ENCODE peak calls at places on chromosomes 7 and 10, in ten cellular contexts. One of them, this sample, is unnamed.

GRCh38 chr7:85154282-85154937 is 32.4 kb downstream of the SEMA3D start:
- DNase-seq in Right ventricle myocardium inferior: no peak
- DNase-seq in germinal center: no peak
- DNase-seq in epithelial cell of proximal tubule: no peak
- DNase-seq in T-cell: no peak
- DNase-seq in right lobe of liver: no peak
- DNase-seq in sigmoid colon: no peak
- DNase-seq in left kidney: peak
- DNase-seq in fibroblast of lung: no peak
- DNase-seq in T-helper 9 cell: no peak
- DNase-seq in this sample: no peak

GRCh38 chr7:151608031-151608551 is 88.4 kb upstream of the RHEB start:
- DNase-seq in Right ventricle myocardium inferior: no peak
- DNase-seq in germinal center: no peak
- DNase-seq in epithelial cell of proximal tubule: no peak
- DNase-seq in T-cell: no peak
- DNase-seq in right lobe of liver: no peak
- DNase-seq in sigmoid colon: no peak
- DNase-seq in left kidney: peak
- DNase-seq in fibroblast of lung: no peak
- DNase-seq in T-helper 9 cell: no peak
- DNase-seq in this sample: no peak

GRCh38 chr10:120422459-120422858 is 34.6 kb upstream of the PLPP4 start:
- DNase-seq in Right ventricle myocardium inferior: no peak
- DNase-seq in germinal center: no peak
- DNase-seq in epithelial cell of proximal tubule: no peak
- DNase-seq in T-cell: no peak
- DNase-seq in right lobe of liver: no peak
- DNase-seq in sigmoid colon: no peak
- DNase-seq in left kidney: no peak
- DNase-seq in fibroblast of lung: no peak
- DNase-seq in T-helper 9 cell: no peak
- DNase-seq in this sample: no peak

GRCh38 chr10:154348-154747 is 19.1 kb downstream of the ZMYND11 start:
- DNase-seq in Right ventricle myocardium inferior: no peak
- DNase-seq in germinal center: no peak
- DNase-seq in epithelial cell of proximal tubule: no peak
- DNase-seq in T-cell: no peak
- DNase-seq in right lobe of liver: no peak
- DNase-seq in sigmoid colon: no peak
- DNase-seq in left kidney: no peak
- DNase-seq in fibroblast of lung: peak
- DNase-seq in T-helper 9 cell: no peak
- DNase-seq in this sample: no peak

GRCh38 chr7:50970092-50970491 is 187.4 kb upstream of the GRB10 start:
- DNase-seq in Right ventricle myocardium inferior: no peak
- DNase-seq in germinal center: no peak
- DNase-seq in epithelial cell of proximal tubule: no peak
- DNase-seq in T-cell: no peak
- DNase-seq in right lobe of liver: no peak
- DNase-seq in sigmoid colon: no peak
- DNase-seq in left kidney: peak
- DNase-seq in fibroblast of lung: no peak
- DNase-seq in T-helper 9 cell: no peak
- DNase-seq in this sample: no peak

GRCh38 chr10:6929157-6929830 is 349.2 kb upstream of the PRKCQ start:
- DNase-seq in Right ventricle myocardium inferior: no peak
- DNase-seq in germinal center: no peak
- DNase-seq in epithelial cell of proximal tubule: no peak
- DNase-seq in T-cell: no peak
- DNase-seq in right lobe of liver: no peak
- DNase-seq in sigmoid colon: no peak
- DNase-seq in left kidney: no peak
- DNase-seq in fibroblast of lung: no peak
- DNase-seq in T-helper 9 cell: no peak
- DNase-seq in this sample: no peak

GRCh38 chr7:129805086-129805719 is 147.6 kb downstream of the UBE2H start:
- DNase-seq in Right ventricle myocardium inferior: no peak
- DNase-seq in germinal center: no peak
- DNase-seq in epithelial cell of proximal tubule: no peak
- DNase-seq in T-cell: no peak
- DNase-seq in right lobe of liver: no peak
- DNase-seq in sigmoid colon: no peak
- DNase-seq in left kidney: no peak
- DNase-seq in fibroblast of lung: no peak
- DNase-seq in T-helper 9 cell: no peak
- DNase-seq in this sample: peak

GRCh38 chr7:17497136-17497535 is 198.7 kb downstream of the AHR start:
- DNase-seq in Right ventricle myocardium inferior: no peak
- DNase-seq in germinal center: no peak
- DNase-seq in epithelial cell of proximal tubule: no peak
- DNase-seq in T-cell: no peak
- DNase-seq in right lobe of liver: no peak
- DNase-seq in sigmoid colon: no peak
- DNase-seq in left kidney: no peak
- DNase-seq in fibroblast of lung: peak
- DNase-seq in T-helper 9 cell: no peak
- DNase-seq in this sample: no peak

GRCh38 chr7:142866361-142867096 is 11.7 kb downstream of the EPHB6 start:
- DNase-seq in Right ventricle myocardium inferior: no peak
- DNase-seq in germinal center: no peak
- DNase-seq in epithelial cell of proximal tubule: no peak
- DNase-seq in T-cell: no peak
- DNase-seq in right lobe of liver: no peak
- DNase-seq in sigmoid colon: no peak
- DNase-seq in left kidney: peak
- DNase-seq in fibroblast of lung: peak
- DNase-seq in T-helper 9 cell: no peak
- DNase-seq in this sample: peak

GRCh38 chr10:73931767-73932624 is 21.1 kb downstream of the PLAU start:
- DNase-seq in Right ventricle myocardium inferior: no peak
- DNase-seq in germinal center: no peak
- DNase-seq in epithelial cell of proximal tubule: no peak
- DNase-seq in T-cell: peak
- DNase-seq in right lobe of liver: no peak
- DNase-seq in sigmoid colon: no peak
- DNase-seq in left kidney: no peak
- DNase-seq in fibroblast of lung: no peak
- DNase-seq in T-helper 9 cell: peak
- DNase-seq in this sample: no peak

GRCh38 chr7:22861576-22861975 is 38.9 kb upstream of the TOMM7 start:
- DNase-seq in Right ventricle myocardium inferior: no peak
- DNase-seq in germinal center: no peak
- DNase-seq in epithelial cell of proximal tubule: no peak
- DNase-seq in T-cell: no peak
- DNase-seq in right lobe of liver: no peak
- DNase-seq in sigmoid colon: no peak
- DNase-seq in left kidney: no peak
- DNase-seq in fibroblast of lung: no peak
- DNase-seq in T-helper 9 cell: no peak
- DNase-seq in this sample: no peak

GRCh38 chr10:79153753-79154152 is 85.0 kb downstream of the ZMIZ1 start:
- DNase-seq in Right ventricle myocardium inferior: peak
- DNase-seq in germinal center: no peak
- DNase-seq in epithelial cell of proximal tubule: no peak
- DNase-seq in T-cell: no peak
- DNase-seq in right lobe of liver: peak
- DNase-seq in sigmoid colon: no peak
- DNase-seq in left kidney: no peak
- DNase-seq in fibroblast of lung: no peak
- DNase-seq in T-helper 9 cell: no peak
- DNase-seq in this sample: peak

GRCh38 chr10:101993836-101994235 is 62.1 kb downstream of the ARMH3 start:
- DNase-seq in Right ventricle myocardium inferior: no peak
- DNase-seq in germinal center: no peak
- DNase-seq in epithelial cell of proximal tubule: no peak
- DNase-seq in T-cell: no peak
- DNase-seq in right lobe of liver: no peak
- DNase-seq in sigmoid colon: no peak
- DNase-seq in left kidney: no peak
- DNase-seq in fibroblast of lung: no peak
- DNase-seq in T-helper 9 cell: no peak
- DNase-seq in this sample: no peak

GRCh38 chr10:88401671-88402347 is 181.3 kb downstream of the RNLS start:
- DNase-seq in Right ventricle myocardium inferior: no peak
- DNase-seq in germinal center: no peak
- DNase-seq in epithelial cell of proximal tubule: no peak
- DNase-seq in T-cell: no peak
- DNase-seq in right lobe of liver: no peak
- DNase-seq in sigmoid colon: no peak
- DNase-seq in left kidney: no peak
- DNase-seq in fibroblast of lung: peak
- DNase-seq in T-helper 9 cell: no peak
- DNase-seq in this sample: no peak